ENCODE peak calls at places on chromosomes 2 and 18, in nine cellular contexts. S is transverse colon, H is sigmoid colon, Z is stomach, K is upper lobe of left lung, V is K562, B is HepG2, I is H1, P is SK-N-SH. T is an unnamed sample.

GRCh38 chr2:104481341-104481740 is 372.6 kb upstream of the POU3F3 start:
- DNase-seq in S (no peak), H (no peak), Z (no peak), K (no peak), V (no peak), B (no peak), I (no peak), P (no peak), T (no peak)

GRCh38 chr2:27356056-27356381 is 545 bp downstream of the GTF3C2 start:
- DNase-seq in S (peak), H (peak), Z (peak), K (peak), V (no peak), B (peak), I (peak), P (peak), T (no peak)

GRCh38 chr2:61426267-61426897 is 44.5 kb downstream of the USP34 start:
- DNase-seq in S (peak), H (no peak), Z (peak), K (peak), V (peak), B (peak), I (peak), P (peak), T (no peak)

GRCh38 chr2:135650721-135651120 is 90.9 kb upstream of the UBXN4 start:
- DNase-seq in S (no peak), H (no peak), Z (no peak), K (no peak), V (no peak), B (no peak), I (no peak), P (no peak), T (no peak)

GRCh38 chr18:37380546-37381110 is 185.0 kb downstream of the CELF4 start:
- DNase-seq in S (no peak), H (no peak), Z (no peak), K (no peak), V (no peak), B (no peak), I (no peak), P (no peak), T (no peak)

GRCh38 chr2:43073373-43073772 is 153.0 kb downstream of the ZFP36L2 start:
- DNase-seq in S (peak), H (no peak), Z (no peak), K (no peak), V (peak), B (no peak), I (no peak), P (no peak), T (peak)

GRCh38 chr18:79538635-79539034 is 141.0 kb upstream of the CTDP1 start:
- DNase-seq in S (no peak), H (no peak), Z (no peak), K (peak), V (no peak), B (no peak), I (no peak), P (no peak), T (no peak)

GRCh38 chr2:43306197-43306596 is 79.8 kb upstream of the ZFP36L2 start:
- DNase-seq in S (no peak), H (no peak), Z (no peak), K (no peak), V (no peak), B (no peak), I (no peak), P (no peak), T (no peak)

GRCh38 chr2:66435549-66435875 is 587 bp downstream of the MEIS1 start:
- DNase-seq in S (no peak), H (no peak), Z (no peak), K (no peak), V (peak), B (no peak), I (no peak), P (no peak), T (no peak)

DNA sequence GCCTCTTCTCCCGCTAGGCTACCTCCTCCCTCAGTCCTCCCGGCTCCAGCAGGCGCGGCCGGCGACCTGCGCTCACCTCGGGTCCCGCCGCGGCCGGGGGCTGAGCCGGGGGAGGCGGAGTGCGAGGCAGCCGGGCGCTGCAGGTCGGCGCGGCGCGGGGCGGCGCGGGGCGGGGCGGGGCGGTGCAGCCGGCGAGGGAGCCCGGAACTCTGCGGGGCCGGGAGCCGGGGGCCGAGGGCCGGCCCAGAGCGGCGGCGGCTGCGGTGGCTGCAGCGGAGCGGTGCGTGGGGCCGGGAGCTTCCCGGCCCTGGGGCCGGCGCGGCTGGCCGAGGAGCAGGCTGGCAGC is 437 bp downstream of the ACVR1 start:
- DNase-seq in S (peak), H (peak), Z (peak), K (peak), V (peak), B (peak), I (no peak), P (no peak), T (peak)
- TF ChIP-seq EP300 in S (no peak), H (no peak), Z (no peak), K (no peak), V (no peak), B (no peak), I (no peak), P (no peak), T (no peak)

GRCh38 chr2:52127527-52127926 is 1095.6 kb upstream of the NRXN1 start:
- DNase-seq in S (no peak), H (no peak), Z (no peak), K (no peak), V (no peak), B (no peak), I (no peak), P (no peak), T (no peak)
- H3K4me3 ChIP-seq in S (no peak), H (no peak), Z (no peak), K (no peak), V (no peak), B (no peak), I (no peak), P (no peak), T (no peak)

GRCh38 chr2:120382541-120383144 is 36.7 kb downstream of the INHBB start:
- DNase-seq in S (no peak), H (no peak), Z (no peak), K (no peak), V (no peak), B (no peak), I (no peak), P (no peak), T (no peak)

GRCh38 chr2:120383191-120383590 is 37.3 kb downstream of the INHBB start:
- DNase-seq in S (no peak), H (no peak), Z (no peak), K (no peak), V (no peak), B (no peak), I (no peak), P (no peak), T (no peak)

GRCh38 chr2:120381192-120381591 is 35.3 kb downstream of the INHBB start:
- DNase-seq in S (no peak), H (no peak), Z (no peak), K (no peak), V (no peak), B (no peak), I (no peak), P (no peak), T (no peak)

GRCh38 chr2:120379916-120380893 is 34.3 kb downstream of the INHBB start:
- DNase-seq in S (no peak), H (no peak), Z (peak), K (no peak), V (no peak), B (no peak), I (no peak), P (no peak), T (no peak)

GRCh38 chr2:120381661-120382060 is 35.7 kb downstream of the INHBB start:
- DNase-seq in S (no peak), H (no peak), Z (no peak), K (no peak), V (no peak), B (no peak), I (no peak), P (no peak), T (no peak)
- TF ChIP-seq EP300 in S (no peak), H (no peak), Z (no peak), K (no peak), V (no peak), B (no peak), I (no peak), P (no peak), T (no peak)

GRCh38 chr2:64204006-64204632 is 59.9 kb upstream of the PELI1 start:
- DNase-seq in S (peak), H (peak), Z (no peak), K (peak), V (no peak), B (no peak), I (no peak), P (no peak), T (no peak)
- H3K4me3 ChIP-seq in S (no peak), H (no peak), Z (no peak), K (peak), V (no peak), B (no peak), I (peak), P (no peak), T (peak)

DNA sequence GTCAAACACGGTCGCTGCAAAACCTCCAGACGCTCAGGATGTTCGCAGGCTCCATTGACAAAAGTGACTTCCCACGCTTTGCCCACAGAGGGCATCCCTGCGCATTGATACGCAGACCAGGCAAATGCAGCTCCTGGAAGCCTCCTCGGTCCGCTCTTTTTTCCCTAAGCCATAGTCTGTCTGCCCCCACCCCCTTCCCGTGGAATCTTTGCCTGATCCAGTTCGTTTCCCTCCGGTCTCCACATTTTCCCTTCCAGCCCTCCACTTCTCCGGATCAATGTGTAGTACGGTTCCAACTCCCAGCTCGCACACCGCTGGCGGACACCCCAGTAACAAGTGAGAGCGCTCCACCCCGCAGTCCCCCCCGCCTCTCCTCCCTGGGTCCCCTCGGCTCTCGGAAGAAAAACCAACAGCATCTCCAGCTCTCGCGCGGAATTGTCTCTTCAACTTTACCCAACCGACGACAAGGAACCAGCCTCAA is at the start of gene DCC:
- DNase-seq in S (peak), H (no peak), Z (peak), K (peak), V (no peak), B (peak), I (peak), P (peak), T (no peak)
- TF ChIP-seq EP300 in S (no peak), H (no peak), Z (no peak), K (no peak), V (no peak), B (no peak), I (no peak), P (no peak), T (no peak)

GRCh38 chr18:7459851-7460774 is 107.0 kb upstream of the PTPRM start:
- DNase-seq in S (no peak), H (peak), Z (no peak), K (no peak), V (no peak), B (peak), I (no peak), P (no peak), T (no peak)
- H3K4me3 ChIP-seq in S (no peak), H (no peak), Z (peak), K (peak), V (no peak), B (peak), I (no peak), P (no peak), T (peak)

T was measured in ovary.